ENCODE peak calls at places on chromosomes 16 and 17, in five cellular contexts. M, J, O, U and K are unnamed samples.

GRCh38 chr17:1590031-1590746 is 27.6 kb upstream of the PITPNA start:
- DNase-seq in M (no peak), J (no peak), O (no peak), U (no peak), K (no peak)

GRCh38 chr17:76707985-76708807 is 2.6 kb downstream of the MXRA7 start:
- DNase-seq in M (no peak), J (no peak), O (no peak), U (peak; percentile 51), K (no peak)

GRCh38 chr17:64063766-64064224 is 43.4 kb upstream of the ICAM2 start:
- DNase-seq in M (peak; percentile 26), J (no peak), O (no peak), U (no peak), K (no peak)

GRCh38 chr17:67818110-67819002 is 6.9 kb upstream of the BPTF start:
- DNase-seq in M (peak; percentile 43), J (no peak), O (no peak), U (no peak), K (no peak)

GRCh38 chr17:30323895-30324319 is 9.9 kb downstream of the TMIGD1 start:
- DNase-seq in M (peak; percentile 7), J (no peak), O (no peak), U (no peak), K (peak; percentile 7)

GRCh38 chr17:70172921-70173320 is 3.6 kb downstream of the KCNJ2 start:
- DNase-seq in M (no peak), J (no peak), O (no peak), U (no peak), K (no peak)

GRCh38 chr17:37888881-37889280 is 35.3 kb upstream of the TBC1D3K start:
- DNase-seq in M (no peak), J (no peak), O (no peak), U (no peak), K (no peak)

GRCh38 chr16:68993885-68994284 is 111.6 kb upstream of the HAS3 start:
- DNase-seq in M (no peak), J (no peak), O (no peak), U (no peak), K (no peak)

GRCh38 chr16:85390511-85391174 is 222.5 kb upstream of the GSE1 start:
- DNase-seq in M (no peak), J (no peak), O (no peak), U (peak; percentile 32), K (no peak)

GRCh38 chr17:74645010-74645409 is 21.5 kb upstream of the CD300E start:
- DNase-seq in M (no peak), J (no peak), O (no peak), U (no peak), K (no peak)

GRCh38 chr16:2468725-2469398 is 2.2 kb upstream of the NTN3 start:
- DNase-seq in M (peak; percentile 92), J (no peak), O (no peak), U (peak; percentile 97), K (peak; percentile 84)

GRCh38 chr17:75331671-75332070 is 42.4 kb upstream of the SLC25A19 start:
- DNase-seq in M (no peak), J (no peak), O (no peak), U (no peak), K (no peak)

GRCh38 chr17:30332057-30332542 is 1.8 kb downstream of the TMIGD1 start:
- DNase-seq in M (no peak), J (no peak), O (peak; percentile 45), U (no peak), K (no peak)

GRCh38 chr17:50055426-50056216 is at the start of gene ITGA3:
- DNase-seq in M (peak; percentile 63), J (peak; percentile 20), O (no peak), U (peak; percentile 95), K (no peak)

GRCh38 chr17:5410594-5411272 is 8.7 kb downstream of the NUP88 start:
- DNase-seq in M (no peak), J (no peak), O (no peak), U (no peak), K (no peak)

GRCh38 chr17:67942810-67943209 is 53.5 kb downstream of the C17orf58 start:
- DNase-seq in M (no peak), J (no peak), O (no peak), U (no peak), K (no peak)

GRCh38 chr17:33284022-33284421 is 9.1 kb downstream of the ASIC2 start:
- DNase-seq in M (no peak), J (no peak), O (no peak), U (no peak), K (no peak)

GRCh38 chr17:31427684-31428083 is 36.2 kb downstream of the RAB11FIP4 start:
- DNase-seq in M (no peak), J (no peak), O (no peak), U (no peak), K (no peak)

GRCh38 chr16:27374794-27375499 is 27.0 kb upstream of the IL21R start:
- DNase-seq in M (peak; percentile 71), J (no peak), O (no peak), U (peak; percentile 58), K (peak; percentile 88)

GRCh38 chr17:67223924-67224323 is 21.1 kb downstream of the HELZ start:
- DNase-seq in M (no peak), J (no peak), O (no peak), U (no peak), K (no peak)

GRCh38 chr16:47413041-47413440 is 47.8 kb downstream of the ITFG1 start:
- DNase-seq in M (no peak), J (no peak), O (no peak), U (no peak), K (no peak)

GRCh38 chr17:74446551-74447500 is 14.9 kb downstream of the GPRC5C start:
- DNase-seq in M (no peak), J (no peak), O (no peak), U (no peak), K (no peak)

GRCh38 chr17:2157081-2157480 is 102.2 kb downstream of the HIC1 start:
- DNase-seq in M (no peak), J (no peak), O (peak; percentile 2), U (no peak), K (peak; percentile 10)

GRCh38 chr17:73391331-73392265 is 79.8 kb upstream of the CDC42EP4 start:
- DNase-seq in M (no peak), J (no peak), O (no peak), U (no peak), K (no peak)

GRCh38 chr17:59914274-59914854 is 21.4 kb downstream of the RPS6KB1 start:
- DNase-seq in M (peak; percentile 65), J (no peak), O (no peak), U (peak; percentile 57), K (peak; percentile 15)

GRCh38 chr17:61205931-61206330 is 193.7 kb upstream of the TBX2 start:
- DNase-seq in M (no peak), J (no peak), O (no peak), U (no peak), K (no peak)

GRCh38 chr17:76265624-76266243 is 586 bp downstream of the UBALD2 start:
- DNase-seq in M (no peak), J (no peak), O (no peak), U (no peak), K (no peak)

GRCh38 chr17:45050680-45051059 is 762 bp downstream of the DCAKD start:
- DNase-seq in M (no peak), J (no peak), O (no peak), U (peak; percentile 45), K (peak; percentile 2)

GRCh38 chr17:73879987-73880386 is 235.7 kb upstream of the SDK2 start:
- DNase-seq in M (no peak), J (no peak), O (no peak), U (no peak), K (no peak)

GRCh38 chr16:89861648-89862047 is 11.7 kb upstream of the TCF25 start:
- DNase-seq in M (no peak), J (no peak), O (no peak), U (no peak), K (no peak)

GRCh38 chr16:67198238-67198734 is 645 bp upstream of the ELMO3 start:
- DNase-seq in M (peak; percentile 63), J (no peak), O (no peak), U (peak; percentile 46), K (no peak)

GRCh38 chr16:67857547-67858233 is 10.2 kb upstream of the CENPT start:
- DNase-seq in M (no peak), J (no peak), O (no peak), U (peak; percentile 40), K (no peak)

GRCh38 chr17:75837899-75838298 is 6.3 kb downstream of the UNC13D start:
- DNase-seq in M (no peak), J (no peak), O (no peak), U (no peak), K (no peak)

GRCh38 chr17:65674246-65675045 is 113.0 kb upstream of the AXIN2 start:
- DNase-seq in M (no peak), J (no peak), O (no peak), U (no peak), K (no peak)

GRCh38 chr17:38908676-38909181 is 16.7 kb upstream of the LASP1NB start:
- DNase-seq in M (no peak), J (no peak), O (no peak), U (no peak), K (no peak)

GRCh38 chr17:77491921-77492445 is 351.2 kb downstream of the SEC14L1 start:
- DNase-seq in M (peak; percentile 65), J (no peak), O (no peak), U (no peak), K (no peak)